ENCODE peak calls at places on chromosomes 16 and 17, in five cellular contexts. One of them, this sample, is unnamed.

GRCh38 chr17:55731586-55732250 is 9.1 kb upstream of the TMEM100 start:
- DNase-seq in mesendoderm: peak; percentile 57
- DNase-seq in H9: peak; percentile 38
- DNase-seq in mesenchymal stem cell: peak; percentile 77
- DNase-seq in IMR-90: peak; percentile 36
- DNase-seq in this sample: no peak

GRCh38 chr16:10242076-10242475 is 59.8 kb upstream of the GRIN2A start:
- DNase-seq in mesendoderm: no peak
- DNase-seq in H9: no peak
- DNase-seq in mesenchymal stem cell: no peak
- DNase-seq in IMR-90: no peak
- DNase-seq in this sample: no peak

GRCh38 chr16:47037396-47037745 is 63.9 kb upstream of the DNAJA2 start:
- DNase-seq in mesendoderm: no peak
- DNase-seq in H9: peak; percentile 42
- DNase-seq in mesenchymal stem cell: no peak
- DNase-seq in IMR-90: no peak
- DNase-seq in this sample: no peak

GRCh38 chr16:67137605-67138004 is 13.2 kb downstream of the B3GNT9 start:
- DNase-seq in mesendoderm: no peak
- DNase-seq in H9: no peak
- DNase-seq in mesenchymal stem cell: no peak
- DNase-seq in IMR-90: peak; percentile 31
- DNase-seq in this sample: no peak

GRCh38 chr17:74868251-74868907 is 4.4 kb downstream of the FDXR start:
- DNase-seq in mesendoderm: no peak
- DNase-seq in H9: no peak
- DNase-seq in mesenchymal stem cell: no peak
- DNase-seq in IMR-90: no peak
- DNase-seq in this sample: no peak

GRCh38 chr17:46877466-46877865 is 26.1 kb downstream of the WNT9B start:
- DNase-seq in mesendoderm: no peak
- DNase-seq in H9: no peak
- DNase-seq in mesenchymal stem cell: no peak
- DNase-seq in IMR-90: no peak
- DNase-seq in this sample: no peak

GRCh38 chr16:79186196-79186595 is 414.3 kb downstream of the MAF start:
- DNase-seq in mesendoderm: no peak
- DNase-seq in H9: no peak
- DNase-seq in mesenchymal stem cell: no peak
- DNase-seq in IMR-90: no peak
- DNase-seq in this sample: no peak

GRCh38 chr17:27526603-27527002 is 70.4 kb downstream of the KSR1 start:
- DNase-seq in mesendoderm: peak; percentile 73
- DNase-seq in H9: peak; percentile 67
- DNase-seq in mesenchymal stem cell: peak; percentile 54
- DNase-seq in IMR-90: peak; percentile 61
- DNase-seq in this sample: no peak

GRCh38 chr17:44024853-44025252 is 10.1 kb upstream of the TMEM101 start:
- DNase-seq in mesendoderm: no peak
- DNase-seq in H9: no peak
- DNase-seq in mesenchymal stem cell: no peak
- DNase-seq in IMR-90: no peak
- DNase-seq in this sample: no peak

GRCh38 chr16:88994704-88995103 is 17.7 kb upstream of the CBFA2T3 start:
- DNase-seq in mesendoderm: no peak
- DNase-seq in H9: no peak
- DNase-seq in mesenchymal stem cell: no peak
- DNase-seq in IMR-90: no peak
- DNase-seq in this sample: no peak

GRCh38 chr17:39224778-39225307 is 902 bp downstream of the STAC2 start:
- DNase-seq in mesendoderm: no peak
- DNase-seq in H9: no peak
- DNase-seq in mesenchymal stem cell: no peak
- DNase-seq in IMR-90: no peak
- DNase-seq in this sample: no peak

GRCh38 chr17:61007980-61008379 is 330.3 kb downstream of the BCAS3 start:
- DNase-seq in mesendoderm: peak; percentile 18
- DNase-seq in H9: peak; percentile 28
- DNase-seq in mesenchymal stem cell: peak; percentile 26
- DNase-seq in IMR-90: no peak
- DNase-seq in this sample: no peak

GRCh38 chr17:27352481-27353460 is 58.9 kb downstream of the WSB1 start:
- DNase-seq in mesendoderm: peak; percentile 40
- DNase-seq in H9: no peak
- DNase-seq in mesenchymal stem cell: no peak
- DNase-seq in IMR-90: peak; percentile 24
- DNase-seq in this sample: no peak

GRCh38 chr17:74592087-74592990 is at the start of gene CD300LD:
- DNase-seq in mesendoderm: no peak
- DNase-seq in H9: no peak
- DNase-seq in mesenchymal stem cell: no peak
- DNase-seq in IMR-90: no peak
- DNase-seq in this sample: no peak

GRCh38 chr17:6667516-6667915 is 16.0 kb downstream of the C17orf100 start:
- DNase-seq in mesendoderm: no peak
- DNase-seq in H9: peak; percentile 18
- DNase-seq in mesenchymal stem cell: no peak
- DNase-seq in IMR-90: no peak
- DNase-seq in this sample: no peak

GRCh38 chr16:3020247-3020603 is at the start of gene TNFRSF12A:
- DNase-seq in mesendoderm: peak; percentile 91
- DNase-seq in H9: peak; percentile 83
- DNase-seq in mesenchymal stem cell: peak; percentile 78
- DNase-seq in IMR-90: peak; percentile 68
- DNase-seq in this sample: no peak

GRCh38 chr16:21722771-21723460 is 59.1 kb downstream of the OTOA start:
- DNase-seq in mesendoderm: no peak
- DNase-seq in H9: no peak
- DNase-seq in mesenchymal stem cell: no peak
- DNase-seq in IMR-90: no peak
- DNase-seq in this sample: no peak

GRCh38 chr17:38567350-38567749 is 38.4 kb downstream of the SRCIN1 start:
- DNase-seq in mesendoderm: no peak
- DNase-seq in H9: no peak
- DNase-seq in mesenchymal stem cell: no peak
- DNase-seq in IMR-90: no peak
- DNase-seq in this sample: no peak

GRCh38 chr16:67814567-67814966 is 7.9 kb downstream of the TSNAXIP1 start:
- DNase-seq in mesendoderm: no peak
- DNase-seq in H9: no peak
- DNase-seq in mesenchymal stem cell: no peak
- DNase-seq in IMR-90: no peak
- DNase-seq in this sample: no peak

GRCh38 chr16:70163596-70163995 is 10.0 kb upstream of the CLEC18C start:
- DNase-seq in mesendoderm: no peak
- DNase-seq in H9: no peak
- DNase-seq in mesenchymal stem cell: no peak
- DNase-seq in IMR-90: no peak
- DNase-seq in this sample: no peak

GRCh38 chr16:58451263-58451662 is 48.7 kb upstream of the NDRG4 start:
- DNase-seq in mesendoderm: no peak
- DNase-seq in H9: no peak
- DNase-seq in mesenchymal stem cell: no peak
- DNase-seq in IMR-90: no peak
- DNase-seq in this sample: no peak

GRCh38 chr17:4519361-4519788 is 20.7 kb downstream of the SPNS2 start:
- DNase-seq in mesendoderm: no peak
- DNase-seq in H9: no peak
- DNase-seq in mesenchymal stem cell: no peak
- DNase-seq in IMR-90: no peak
- DNase-seq in this sample: no peak

GRCh38 chr16:56617212-56618085 is 8.1 kb upstream of the MT1E start:
- DNase-seq in mesendoderm: no peak
- DNase-seq in H9: peak; percentile 76
- DNase-seq in mesenchymal stem cell: peak; percentile 66
- DNase-seq in IMR-90: peak; percentile 57
- DNase-seq in this sample: peak; percentile 70

GRCh38 chr17:74490716-74491115 is 24.3 kb downstream of the CD300A start:
- DNase-seq in mesendoderm: no peak
- DNase-seq in H9: peak; percentile 24
- DNase-seq in mesenchymal stem cell: no peak
- DNase-seq in IMR-90: no peak
- DNase-seq in this sample: no peak

GRCh38 chr16:29765167-29766032 is 12.7 kb upstream of the ZG16 start:
- DNase-seq in mesendoderm: no peak
- DNase-seq in H9: no peak
- DNase-seq in mesenchymal stem cell: no peak
- DNase-seq in IMR-90: no peak
- DNase-seq in this sample: no peak

GRCh38 chr16:85517154-85517553 is 96.0 kb upstream of the GSE1 start:
- DNase-seq in mesendoderm: no peak
- DNase-seq in H9: no peak
- DNase-seq in mesenchymal stem cell: no peak
- DNase-seq in IMR-90: no peak
- DNase-seq in this sample: no peak

GRCh38 chr16:13419589-13419988 is 500.4 kb upstream of the ERCC4 start:
- DNase-seq in mesendoderm: no peak
- DNase-seq in H9: no peak
- DNase-seq in mesenchymal stem cell: no peak
- DNase-seq in IMR-90: no peak
- DNase-seq in this sample: no peak

GRCh38 chr16:31453255-31454204 is 5.8 kb upstream of the ARMC5 start:
- DNase-seq in mesendoderm: peak; percentile 81
- DNase-seq in H9: peak; percentile 44
- DNase-seq in mesenchymal stem cell: peak; percentile 85
- DNase-seq in IMR-90: peak; percentile 36
- DNase-seq in this sample: no peak

GRCh38 chr16:81467072-81467471 is 22.5 kb downstream of the CMIP start:
- DNase-seq in mesendoderm: no peak
- DNase-seq in H9: no peak
- DNase-seq in mesenchymal stem cell: no peak
- DNase-seq in IMR-90: no peak
- DNase-seq in this sample: no peak

GRCh38 chr16:81466351-81466960 is 21.8 kb downstream of the CMIP start:
- DNase-seq in mesendoderm: no peak
- DNase-seq in H9: no peak
- DNase-seq in mesenchymal stem cell: no peak
- DNase-seq in IMR-90: peak; percentile 39
- DNase-seq in this sample: no peak

GRCh38 chr16:81468269-81468902 is 23.8 kb downstream of the CMIP start:
- DNase-seq in mesendoderm: no peak
- DNase-seq in H9: no peak
- DNase-seq in mesenchymal stem cell: no peak
- DNase-seq in IMR-90: no peak
- DNase-seq in this sample: no peak

GRCh38 chr16:81469183-81469677 is 24.6 kb downstream of the CMIP start:
- DNase-seq in mesendoderm: no peak
- DNase-seq in H9: no peak
- DNase-seq in mesenchymal stem cell: no peak
- DNase-seq in IMR-90: no peak
- DNase-seq in this sample: no peak

GRCh38 chr16:81467815-81468214 is 23.2 kb downstream of the CMIP start:
- DNase-seq in mesendoderm: no peak
- DNase-seq in H9: no peak
- DNase-seq in mesenchymal stem cell: no peak
- DNase-seq in IMR-90: no peak
- DNase-seq in this sample: no peak
- H3K4ac ChIP-seq in mesendoderm: no peak overlapping the region
- H3K4ac ChIP-seq in H9: no peak overlapping the region
- H3K4ac ChIP-seq in mesenchymal stem cell: no peak overlapping the region
- H3K4ac ChIP-seq in IMR-90: no peak overlapping the region
- H3K4ac ChIP-seq in this sample: no peak overlapping the region

GRCh38 chr16:49491736-49492089 is 118.1 kb downstream of the C16orf78 start:
- DNase-seq in mesendoderm: peak; percentile 93
- DNase-seq in H9: peak; percentile 91
- DNase-seq in mesenchymal stem cell: no peak
- DNase-seq in IMR-90: no peak
- DNase-seq in this sample: no peak
- H3K18ac ChIP-seq in mesendoderm: no peak overlapping the region
- H3K18ac ChIP-seq in H9: no peak overlapping the region
- H3K18ac ChIP-seq in mesenchymal stem cell: no peak overlapping the region
- H3K18ac ChIP-seq in IMR-90: no peak overlapping the region
- H3K18ac ChIP-seq in this sample: peak overlapping the region; percentile 93

DNA sequence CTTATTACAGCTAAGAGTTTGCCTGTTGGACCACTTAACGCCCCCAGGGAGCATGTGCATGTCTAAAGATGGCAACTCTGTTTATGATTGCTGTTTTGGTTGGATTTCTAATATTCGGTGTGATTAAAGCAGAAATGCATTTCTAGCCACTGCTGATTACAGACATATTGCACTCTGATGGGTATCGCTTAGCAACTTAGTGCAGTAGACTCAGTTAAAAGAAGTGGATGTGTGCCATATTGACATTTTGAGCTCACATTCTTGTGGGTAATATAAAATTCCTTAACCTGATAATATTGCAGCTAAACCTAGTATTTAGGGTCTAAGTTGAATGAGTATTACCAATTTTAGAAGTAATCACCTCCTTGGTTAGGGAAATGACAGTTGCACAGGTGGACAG is 4.3 kb downstream of the NF1 start:
- DNase-seq in mesendoderm: no peak
- DNase-seq in H9: no peak
- DNase-seq in mesenchymal stem cell: no peak
- DNase-seq in IMR-90: peak; percentile 31
- DNase-seq in this sample: no peak
- H3K4ac ChIP-seq in mesendoderm: no peak overlapping the region
- H3K4ac ChIP-seq in H9: no peak overlapping the region
- H3K4ac ChIP-seq in mesenchymal stem cell: no peak overlapping the region
- H3K4ac ChIP-seq in IMR-90: no peak overlapping the region
- H3K4ac ChIP-seq in this sample: no peak overlapping the region

DNA sequence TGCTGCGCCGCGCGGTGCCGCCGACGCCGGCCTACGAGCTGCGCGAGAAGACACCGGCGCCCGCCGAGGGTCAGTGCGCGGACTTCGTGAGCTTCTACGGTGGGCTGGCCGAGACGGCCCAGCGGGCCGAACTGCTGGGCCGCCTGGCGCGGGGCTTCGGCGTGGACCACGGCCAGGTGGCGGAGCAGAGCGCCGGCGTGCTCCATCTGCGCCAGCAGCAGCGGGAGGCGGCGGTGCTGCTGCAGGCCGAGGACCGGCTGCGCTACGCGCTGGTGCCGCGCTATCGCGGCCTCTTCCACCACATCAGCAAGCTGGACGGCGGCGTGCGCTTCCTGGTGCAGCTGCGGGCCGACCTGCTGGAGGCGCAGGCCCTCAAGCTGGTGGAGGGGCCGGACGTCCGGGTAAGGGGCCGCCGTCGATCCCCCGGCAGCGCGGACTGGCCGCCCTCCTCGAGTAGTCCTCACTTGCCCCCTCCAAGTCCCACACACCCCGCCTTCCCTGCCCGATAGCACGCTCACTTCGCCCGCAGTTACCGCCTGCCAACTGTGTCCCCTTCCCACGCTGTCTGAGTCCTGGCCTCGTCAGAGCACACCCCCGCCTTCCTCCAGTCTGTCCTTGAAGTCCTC is 470 bp downstream of the MLYCD start:
- DNase-seq in mesendoderm: peak; percentile 79
- DNase-seq in H9: peak; percentile 58
- DNase-seq in mesenchymal stem cell: peak; percentile 67
- DNase-seq in IMR-90: peak; percentile 66
- DNase-seq in this sample: peak; percentile 76
- H3K18ac ChIP-seq in mesendoderm: peak overlapping the region; percentile 78
- H3K18ac ChIP-seq in H9: no peak overlapping the region
- H3K18ac ChIP-seq in mesenchymal stem cell: peak overlapping the region; percentile 87
- H3K18ac ChIP-seq in IMR-90: no peak overlapping the region
- H3K18ac ChIP-seq in this sample: no peak overlapping the region